ENCODE peak calls at places on chromosomes 1 and 21, in eight cellular contexts. One of them, this sample, is unnamed.

GRCh38 chr1:211643324-211644212 is 31.9 kb downstream of the NEK2 start:
- DNase-seq in neural crest cell: no peak
- DNase-seq in OCI-LY7: peak; percentile 20
- DNase-seq in esophagus muscularis mucosa: no peak
- DNase-seq in GM13977: no peak
- DNase-seq in GM23338: no peak
- DNase-seq in HCT116: no peak
- DNase-seq in nephron progenitor cell: no peak
- DNase-seq in this sample: peak; percentile 45

GRCh38 chr1:224433041-224433670 is 1.4 kb downstream of the WDR26 start:
- DNase-seq in neural crest cell: peak; percentile 4
- DNase-seq in OCI-LY7: peak; percentile 13
- DNase-seq in esophagus muscularis mucosa: no peak
- DNase-seq in GM13977: no peak
- DNase-seq in GM23338: peak; percentile 30
- DNase-seq in HCT116: no peak
- DNase-seq in nephron progenitor cell: peak; percentile 50
- DNase-seq in this sample: peak; percentile 42

GRCh38 chr1:223425550-223425949 is 32.3 kb downstream of the CCDC185 start:
- DNase-seq in neural crest cell: no peak
- DNase-seq in OCI-LY7: no peak
- DNase-seq in esophagus muscularis mucosa: no peak
- DNase-seq in GM13977: no peak
- DNase-seq in GM23338: no peak
- DNase-seq in HCT116: no peak
- DNase-seq in nephron progenitor cell: no peak
- DNase-seq in this sample: no peak

GRCh38 chr1:179206817-179207216 is 22.7 kb downstream of the ABL2 start:
- DNase-seq in neural crest cell: no peak
- DNase-seq in OCI-LY7: no peak
- DNase-seq in esophagus muscularis mucosa: no peak
- DNase-seq in GM13977: no peak
- DNase-seq in GM23338: no peak
- DNase-seq in HCT116: no peak
- DNase-seq in nephron progenitor cell: no peak
- DNase-seq in this sample: no peak

GRCh38 chr1:207858806-207859205 is 52.1 kb downstream of the CD34 start:
- DNase-seq in neural crest cell: no peak
- DNase-seq in OCI-LY7: no peak
- DNase-seq in esophagus muscularis mucosa: no peak
- DNase-seq in GM13977: no peak
- DNase-seq in GM23338: peak; percentile 62
- DNase-seq in HCT116: no peak
- DNase-seq in nephron progenitor cell: no peak
- DNase-seq in this sample: no peak

GRCh38 chr1:9145021-9145668 is 16.2 kb upstream of the GPR157 start:
- DNase-seq in neural crest cell: no peak
- DNase-seq in OCI-LY7: no peak
- DNase-seq in esophagus muscularis mucosa: no peak
- DNase-seq in GM13977: peak; percentile 65
- DNase-seq in GM23338: no peak
- DNase-seq in HCT116: peak; percentile 71
- DNase-seq in nephron progenitor cell: no peak
- DNase-seq in this sample: peak; percentile 26

GRCh38 chr1:205477121-205477758 is 21.4 kb upstream of the BLACAT1 start:
- DNase-seq in neural crest cell: no peak
- DNase-seq in OCI-LY7: no peak
- DNase-seq in esophagus muscularis mucosa: no peak
- DNase-seq in GM13977: no peak
- DNase-seq in GM23338: peak; percentile 71
- DNase-seq in HCT116: no peak
- DNase-seq in nephron progenitor cell: no peak
- DNase-seq in this sample: no peak

GRCh38 chr21:29371464-29371863 is 72.7 kb downstream of the BACH1 start:
- DNase-seq in neural crest cell: no peak
- DNase-seq in OCI-LY7: no peak
- DNase-seq in esophagus muscularis mucosa: no peak
- DNase-seq in GM13977: peak; percentile 29
- DNase-seq in GM23338: no peak
- DNase-seq in HCT116: no peak
- DNase-seq in nephron progenitor cell: no peak
- DNase-seq in this sample: peak; percentile 25

GRCh38 chr1:182249201-182249676 is 142.4 kb downstream of the GLUL start:
- DNase-seq in neural crest cell: no peak
- DNase-seq in OCI-LY7: no peak
- DNase-seq in esophagus muscularis mucosa: no peak
- DNase-seq in GM13977: peak; percentile 46
- DNase-seq in GM23338: no peak
- DNase-seq in HCT116: no peak
- DNase-seq in nephron progenitor cell: no peak
- DNase-seq in this sample: peak; percentile 44

GRCh38 chr1:247295274-247295684 is 36.4 kb downstream of the ZNF496 start:
- DNase-seq in neural crest cell: no peak
- DNase-seq in OCI-LY7: no peak
- DNase-seq in esophagus muscularis mucosa: no peak
- DNase-seq in GM13977: no peak
- DNase-seq in GM23338: peak; percentile 87
- DNase-seq in HCT116: no peak
- DNase-seq in nephron progenitor cell: no peak
- DNase-seq in this sample: no peak

GRCh38 chr1:212447478-212447877 is 14.8 kb downstream of the NENF start:
- DNase-seq in neural crest cell: no peak
- DNase-seq in OCI-LY7: no peak
- DNase-seq in esophagus muscularis mucosa: no peak
- DNase-seq in GM13977: no peak
- DNase-seq in GM23338: no peak
- DNase-seq in HCT116: no peak
- DNase-seq in nephron progenitor cell: no peak
- DNase-seq in this sample: no peak

GRCh38 chr1:25661043-25661807 is 44.6 kb downstream of the MAN1C1 start:
- DNase-seq in neural crest cell: no peak
- DNase-seq in OCI-LY7: no peak
- DNase-seq in esophagus muscularis mucosa: no peak
- DNase-seq in GM13977: no peak
- DNase-seq in GM23338: no peak
- DNase-seq in HCT116: no peak
- DNase-seq in nephron progenitor cell: no peak
- DNase-seq in this sample: no peak

GRCh38 chr1:19049798-19050197 is 93.3 kb upstream of the IFFO2 start:
- DNase-seq in neural crest cell: no peak
- DNase-seq in OCI-LY7: no peak
- DNase-seq in esophagus muscularis mucosa: no peak
- DNase-seq in GM13977: no peak
- DNase-seq in GM23338: no peak
- DNase-seq in HCT116: no peak
- DNase-seq in nephron progenitor cell: no peak
- DNase-seq in this sample: no peak

GRCh38 chr21:27505516-27505915 is 538.6 kb upstream of the ADAMTS5 start:
- DNase-seq in neural crest cell: no peak
- DNase-seq in OCI-LY7: no peak
- DNase-seq in esophagus muscularis mucosa: no peak
- DNase-seq in GM13977: no peak
- DNase-seq in GM23338: no peak
- DNase-seq in HCT116: no peak
- DNase-seq in nephron progenitor cell: no peak
- DNase-seq in this sample: no peak

DNA sequence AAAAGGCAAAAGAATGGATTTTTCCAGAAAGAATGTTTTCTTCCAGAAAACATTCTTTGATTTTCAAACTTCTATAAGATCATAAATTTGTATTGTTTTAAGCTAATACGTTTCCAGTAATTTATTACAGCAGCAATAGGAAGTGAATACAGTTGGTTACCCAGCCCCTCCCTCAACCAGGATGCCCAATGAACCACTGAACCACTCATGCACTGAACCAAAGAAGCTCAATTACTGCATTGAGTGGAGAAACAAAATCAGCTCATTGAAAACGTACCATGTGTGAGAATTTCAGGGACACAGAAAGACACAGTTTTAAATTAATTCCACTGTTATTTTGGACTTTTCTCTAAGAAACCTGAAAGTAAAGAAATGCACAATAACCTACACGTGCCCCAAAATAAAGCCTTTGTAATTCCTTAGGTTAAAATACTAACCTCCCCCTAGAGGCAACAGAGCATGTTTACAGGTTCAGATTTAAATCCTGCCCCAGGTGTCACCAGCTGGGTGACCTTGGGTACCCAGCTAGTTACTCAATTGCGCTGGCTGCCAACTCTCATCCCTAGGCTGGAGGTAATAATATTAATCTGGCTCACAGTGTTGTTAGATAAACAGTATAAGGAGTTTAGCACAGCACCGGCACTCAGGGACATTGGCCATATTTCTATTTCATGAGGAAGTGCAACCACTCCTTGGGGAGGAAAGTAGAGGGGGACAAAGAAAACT is 111.7 kb downstream of the NMNAT2 start:
- DNase-seq in neural crest cell: no peak
- DNase-seq in OCI-LY7: peak; percentile 55
- DNase-seq in esophagus muscularis mucosa: no peak
- DNase-seq in GM13977: no peak
- DNase-seq in GM23338: peak; percentile 82
- DNase-seq in HCT116: no peak
- DNase-seq in nephron progenitor cell: no peak
- DNase-seq in this sample: no peak
- TF ChIP-seq CTCF in neural crest cell: peak; percentile 43
- TF ChIP-seq CTCF in OCI-LY7: peak; percentile 77
- TF ChIP-seq CTCF in esophagus muscularis mucosa: peak; percentile 29
- TF ChIP-seq CTCF in GM13977: peak; percentile 44
- TF ChIP-seq CTCF in GM23338: peak; percentile 46
- TF ChIP-seq CTCF in HCT116: peak; percentile 62
- TF ChIP-seq CTCF in nephron progenitor cell: peak; percentile 49
- TF ChIP-seq CTCF in this sample: peak; percentile 60

DNA sequence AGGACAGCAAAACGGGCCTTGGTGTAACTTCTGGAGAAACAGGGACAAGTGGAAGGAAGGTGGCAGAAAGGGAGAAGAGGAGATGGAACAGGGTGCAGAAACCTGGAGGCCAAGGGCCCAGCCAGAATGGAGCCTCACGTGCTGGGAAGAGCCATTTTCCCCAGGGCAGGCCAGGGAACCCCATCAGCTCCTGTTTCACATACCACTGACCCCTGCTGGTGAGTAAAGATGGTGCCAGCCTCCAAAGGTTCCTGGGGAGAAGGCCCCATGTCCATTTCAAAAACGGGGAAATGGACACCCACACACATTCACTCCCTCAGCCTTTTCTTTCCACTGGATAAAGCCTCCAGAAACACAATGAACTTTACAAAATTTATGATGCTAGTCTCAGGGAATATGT is 57.6 kb upstream of the JUN start:
- DNase-seq in neural crest cell: no peak
- DNase-seq in OCI-LY7: peak; percentile 23
- DNase-seq in esophagus muscularis mucosa: no peak
- DNase-seq in GM13977: no peak
- DNase-seq in GM23338: peak; percentile 74
- DNase-seq in HCT116: no peak
- DNase-seq in nephron progenitor cell: no peak
- DNase-seq in this sample: peak; percentile 12
- TF ChIP-seq CTCF in neural crest cell: peak; percentile 44
- TF ChIP-seq CTCF in OCI-LY7: peak; percentile 70
- TF ChIP-seq CTCF in esophagus muscularis mucosa: peak; percentile 40
- TF ChIP-seq CTCF in GM13977: peak; percentile 41
- TF ChIP-seq CTCF in GM23338: peak; percentile 64
- TF ChIP-seq CTCF in HCT116: peak; percentile 51
- TF ChIP-seq CTCF in nephron progenitor cell: no peak
- TF ChIP-seq CTCF in this sample: peak; percentile 45

GRCh38 chr1:28648493-28649238 is at the start of gene RNU11:
- DNase-seq in neural crest cell: peak; percentile 83
- DNase-seq in OCI-LY7: peak; percentile 98
- DNase-seq in esophagus muscularis mucosa: peak; percentile 98
- DNase-seq in GM13977: peak; percentile 76
- DNase-seq in GM23338: peak; percentile 97
- DNase-seq in HCT116: peak; percentile 98
- DNase-seq in nephron progenitor cell: peak; percentile 70
- DNase-seq in this sample: peak; percentile 93
- TF ChIP-seq CTCF in neural crest cell: no peak
- TF ChIP-seq CTCF in OCI-LY7: peak; percentile 32
- TF ChIP-seq CTCF in esophagus muscularis mucosa: peak; percentile 12
- TF ChIP-seq CTCF in GM13977: no peak
- TF ChIP-seq CTCF in GM23338: no peak
- TF ChIP-seq CTCF in HCT116: no peak
- TF ChIP-seq CTCF in nephron progenitor cell: no peak
- TF ChIP-seq CTCF in this sample: no peak

GRCh38 chr1:92461364-92462097 is 25.2 kb downstream of the GFI1 start:
- DNase-seq in neural crest cell: no peak
- DNase-seq in OCI-LY7: peak; percentile 42
- DNase-seq in esophagus muscularis mucosa: no peak
- DNase-seq in GM13977: peak; percentile 53
- DNase-seq in GM23338: no peak
- DNase-seq in HCT116: no peak
- DNase-seq in nephron progenitor cell: no peak
- DNase-seq in this sample: no peak
- TF ChIP-seq CTCF in neural crest cell: no peak
- TF ChIP-seq CTCF in OCI-LY7: peak; percentile 48
- TF ChIP-seq CTCF in esophagus muscularis mucosa: no peak
- TF ChIP-seq CTCF in GM13977: peak; percentile 29
- TF ChIP-seq CTCF in GM23338: no peak
- TF ChIP-seq CTCF in HCT116: no peak
- TF ChIP-seq CTCF in nephron progenitor cell: no peak
- TF ChIP-seq CTCF in this sample: peak; percentile 23

GRCh38 chr1:243409284-243409683 is 153.4 kb downstream of the SDCCAG8 start:
- DNase-seq in neural crest cell: no peak
- DNase-seq in OCI-LY7: no peak
- DNase-seq in esophagus muscularis mucosa: no peak
- DNase-seq in GM13977: no peak
- DNase-seq in GM23338: peak; percentile 47
- DNase-seq in HCT116: no peak
- DNase-seq in nephron progenitor cell: no peak
- DNase-seq in this sample: no peak
- TF ChIP-seq CTCF in neural crest cell: peak; percentile 33
- TF ChIP-seq CTCF in OCI-LY7: peak; percentile 61
- TF ChIP-seq CTCF in esophagus muscularis mucosa: no peak
- TF ChIP-seq CTCF in GM13977: peak; percentile 42
- TF ChIP-seq CTCF in GM23338: peak; percentile 74
- TF ChIP-seq CTCF in HCT116: peak; percentile 20
- TF ChIP-seq CTCF in nephron progenitor cell: no peak
- TF ChIP-seq CTCF in this sample: no peak

GRCh38 chr1:85743814-85744213 is 35.6 kb upstream of the ZNHIT6 start:
- DNase-seq in neural crest cell: no peak
- DNase-seq in OCI-LY7: no peak
- DNase-seq in esophagus muscularis mucosa: no peak
- DNase-seq in GM13977: no peak
- DNase-seq in GM23338: no peak
- DNase-seq in HCT116: no peak
- DNase-seq in nephron progenitor cell: no peak
- DNase-seq in this sample: no peak

GRCh38 chr1:85748120-85748519 is 39.9 kb upstream of the ZNHIT6 start:
- DNase-seq in neural crest cell: no peak
- DNase-seq in OCI-LY7: no peak
- DNase-seq in esophagus muscularis mucosa: no peak
- DNase-seq in GM13977: no peak
- DNase-seq in GM23338: no peak
- DNase-seq in HCT116: no peak
- DNase-seq in nephron progenitor cell: no peak
- DNase-seq in this sample: no peak

DNA sequence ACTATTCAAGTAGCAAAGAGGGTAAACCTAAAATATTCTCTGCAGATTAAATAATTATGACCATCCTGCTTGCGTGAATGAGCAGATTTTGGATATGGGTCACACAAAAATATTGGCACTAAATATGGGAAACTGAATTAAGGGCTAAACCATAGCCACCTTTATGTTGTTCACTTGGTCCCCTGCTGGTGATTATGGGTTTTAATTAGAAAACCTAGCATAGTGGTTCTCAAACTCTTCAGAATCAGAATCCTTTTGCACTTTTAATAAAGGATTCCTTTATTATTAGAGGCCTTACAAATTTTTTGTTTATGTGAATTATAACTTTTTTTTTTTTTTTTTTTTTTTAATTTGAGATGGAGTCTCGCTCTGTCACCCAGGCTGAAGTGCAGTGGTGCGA is 38.5 kb upstream of the ZNHIT6 start:
- DNase-seq in neural crest cell: no peak
- DNase-seq in OCI-LY7: no peak
- DNase-seq in esophagus muscularis mucosa: no peak
- DNase-seq in GM13977: no peak
- DNase-seq in GM23338: no peak
- DNase-seq in HCT116: no peak
- DNase-seq in nephron progenitor cell: no peak
- DNase-seq in this sample: no peak
- TF ChIP-seq CTCF in neural crest cell: no peak
- TF ChIP-seq CTCF in OCI-LY7: no peak
- TF ChIP-seq CTCF in esophagus muscularis mucosa: no peak
- TF ChIP-seq CTCF in GM13977: no peak
- TF ChIP-seq CTCF in GM23338: no peak
- TF ChIP-seq CTCF in HCT116: peak; percentile 25
- TF ChIP-seq CTCF in nephron progenitor cell: no peak
- TF ChIP-seq CTCF in this sample: no peak

This sample was measured in activated CD8-positive, alpha-beta T cell treated with anti-CD3 and anti-CD28 coated beads for 36 hours.